ENCODE peak calls at places on chromosome 7, in seven cellular contexts. One of them, this sample, is unnamed.

GRCh38 chr7:92751902-92752901 is 84.2 kb downstream of the CDK6 start:
- DNase-seq in H1: no peak
- DNase-seq in tibial artery: no peak
- DNase-seq in body of pancreas: no peak
- DNase-seq in CD8-positive, alpha-beta memory T cell: no peak
- DNase-seq in foreskin fibroblast: peak
- DNase-seq in lower lobe of right lung: no peak
- DNase-seq in this sample: peak

GRCh38 chr7:35037526-35038339 is 448 bp upstream of the DPY19L1 start:
- DNase-seq in H1: peak
- DNase-seq in tibial artery: peak
- DNase-seq in body of pancreas: peak
- DNase-seq in CD8-positive, alpha-beta memory T cell: peak
- DNase-seq in foreskin fibroblast: peak
- DNase-seq in lower lobe of right lung: peak
- DNase-seq in this sample: peak

GRCh38 chr7:1956611-1957470 is 275.9 kb downstream of the MAD1L1 start:
- DNase-seq in H1: no peak
- DNase-seq in tibial artery: no peak
- DNase-seq in body of pancreas: no peak
- DNase-seq in CD8-positive, alpha-beta memory T cell: no peak
- DNase-seq in foreskin fibroblast: no peak
- DNase-seq in lower lobe of right lung: no peak
- DNase-seq in this sample: no peak

GRCh38 chr7:47826754-47827153 is 121.5 kb downstream of the PKD1L1 start:
- DNase-seq in H1: no peak
- DNase-seq in tibial artery: no peak
- DNase-seq in body of pancreas: no peak
- DNase-seq in CD8-positive, alpha-beta memory T cell: no peak
- DNase-seq in foreskin fibroblast: no peak
- DNase-seq in lower lobe of right lung: no peak
- DNase-seq in this sample: peak

GRCh38 chr7:47428052-47428779 is 153.7 kb downstream of the TNS3 start:
- DNase-seq in H1: no peak
- DNase-seq in tibial artery: no peak
- DNase-seq in body of pancreas: no peak
- DNase-seq in CD8-positive, alpha-beta memory T cell: no peak
- DNase-seq in foreskin fibroblast: no peak
- DNase-seq in lower lobe of right lung: no peak
- DNase-seq in this sample: no peak

GRCh38 chr7:96931891-96932290 is 73.5 kb upstream of the DLX6 start:
- DNase-seq in H1: no peak
- DNase-seq in tibial artery: no peak
- DNase-seq in body of pancreas: no peak
- DNase-seq in CD8-positive, alpha-beta memory T cell: no peak
- DNase-seq in foreskin fibroblast: no peak
- DNase-seq in lower lobe of right lung: no peak
- DNase-seq in this sample: no peak

GRCh38 chr7:48366096-48366495 is 194.8 kb downstream of the ABCA13 start:
- DNase-seq in H1: no peak
- DNase-seq in tibial artery: no peak
- DNase-seq in body of pancreas: no peak
- DNase-seq in CD8-positive, alpha-beta memory T cell: no peak
- DNase-seq in foreskin fibroblast: no peak
- DNase-seq in lower lobe of right lung: no peak
- DNase-seq in this sample: no peak

GRCh38 chr7:12422449-12423320 is 19.0 kb upstream of the VWDE start:
- DNase-seq in H1: no peak
- DNase-seq in tibial artery: no peak
- DNase-seq in body of pancreas: no peak
- DNase-seq in CD8-positive, alpha-beta memory T cell: no peak
- DNase-seq in foreskin fibroblast: peak
- DNase-seq in lower lobe of right lung: no peak
- DNase-seq in this sample: no peak

GRCh38 chr7:46626261-46627037 is 705.4 kb upstream of the IGFBP3 start:
- DNase-seq in H1: no peak
- DNase-seq in tibial artery: no peak
- DNase-seq in body of pancreas: no peak
- DNase-seq in CD8-positive, alpha-beta memory T cell: no peak
- DNase-seq in foreskin fibroblast: no peak
- DNase-seq in lower lobe of right lung: no peak
- DNase-seq in this sample: no peak

GRCh38 chr7:23759556-23760391 is 49.8 kb downstream of the STK31 start:
- DNase-seq in H1: no peak
- DNase-seq in tibial artery: no peak
- DNase-seq in body of pancreas: peak
- DNase-seq in CD8-positive, alpha-beta memory T cell: no peak
- DNase-seq in foreskin fibroblast: no peak
- DNase-seq in lower lobe of right lung: no peak
- DNase-seq in this sample: no peak

GRCh38 chr7:94295805-94296204 is 98.9 kb upstream of the COL1A2 start:
- DNase-seq in H1: no peak
- DNase-seq in tibial artery: no peak
- DNase-seq in body of pancreas: no peak
- DNase-seq in CD8-positive, alpha-beta memory T cell: no peak
- DNase-seq in foreskin fibroblast: peak
- DNase-seq in lower lobe of right lung: no peak
- DNase-seq in this sample: peak

GRCh38 chr7:74272305-74273038 is 16.7 kb upstream of the CLIP2 start:
- DNase-seq in H1: no peak
- DNase-seq in tibial artery: peak
- DNase-seq in body of pancreas: peak
- DNase-seq in CD8-positive, alpha-beta memory T cell: no peak
- DNase-seq in foreskin fibroblast: peak
- DNase-seq in lower lobe of right lung: peak
- DNase-seq in this sample: peak

GRCh38 chr7:121994625-121995410 is 121.9 kb downstream of the PTPRZ1 start:
- DNase-seq in H1: peak
- DNase-seq in tibial artery: peak
- DNase-seq in body of pancreas: peak
- DNase-seq in CD8-positive, alpha-beta memory T cell: no peak
- DNase-seq in foreskin fibroblast: peak
- DNase-seq in lower lobe of right lung: no peak
- DNase-seq in this sample: peak

GRCh38 chr7:78081888-78082287 is 283.3 kb downstream of the PHTF2 start:
- DNase-seq in H1: no peak
- DNase-seq in tibial artery: no peak
- DNase-seq in body of pancreas: no peak
- DNase-seq in CD8-positive, alpha-beta memory T cell: no peak
- DNase-seq in foreskin fibroblast: no peak
- DNase-seq in lower lobe of right lung: no peak
- DNase-seq in this sample: no peak

GRCh38 chr7:151103973-151104372 is 17.7 kb downstream of the AGAP3 start:
- DNase-seq in H1: no peak
- DNase-seq in tibial artery: no peak
- DNase-seq in body of pancreas: no peak
- DNase-seq in CD8-positive, alpha-beta memory T cell: no peak
- DNase-seq in foreskin fibroblast: no peak
- DNase-seq in lower lobe of right lung: no peak
- DNase-seq in this sample: no peak

GRCh38 chr7:84536256-84536870 is 341.8 kb upstream of the SEMA3A start:
- DNase-seq in H1: no peak
- DNase-seq in tibial artery: no peak
- DNase-seq in body of pancreas: no peak
- DNase-seq in CD8-positive, alpha-beta memory T cell: no peak
- DNase-seq in foreskin fibroblast: no peak
- DNase-seq in lower lobe of right lung: no peak
- DNase-seq in this sample: peak

GRCh38 chr7:86932038-86932512 is 127.4 kb downstream of the ELAPOR2 start:
- DNase-seq in H1: no peak
- DNase-seq in tibial artery: peak
- DNase-seq in body of pancreas: peak
- DNase-seq in CD8-positive, alpha-beta memory T cell: no peak
- DNase-seq in foreskin fibroblast: peak
- DNase-seq in lower lobe of right lung: no peak
- DNase-seq in this sample: peak

GRCh38 chr7:71846160-71846559 is 566.0 kb downstream of the CALN1 start:
- DNase-seq in H1: no peak
- DNase-seq in tibial artery: no peak
- DNase-seq in body of pancreas: no peak
- DNase-seq in CD8-positive, alpha-beta memory T cell: no peak
- DNase-seq in foreskin fibroblast: no peak
- DNase-seq in lower lobe of right lung: no peak
- DNase-seq in this sample: no peak

GRCh38 chr7:111639894-111640293 is 77.6 kb upstream of the IMMP2L start:
- DNase-seq in H1: no peak
- DNase-seq in tibial artery: no peak
- DNase-seq in body of pancreas: no peak
- DNase-seq in CD8-positive, alpha-beta memory T cell: no peak
- DNase-seq in foreskin fibroblast: peak
- DNase-seq in lower lobe of right lung: no peak
- DNase-seq in this sample: peak

GRCh38 chr7:106372595-106373318 is 88.0 kb upstream of the NAMPT start:
- DNase-seq in H1: no peak
- DNase-seq in tibial artery: no peak
- DNase-seq in body of pancreas: no peak
- DNase-seq in CD8-positive, alpha-beta memory T cell: no peak
- DNase-seq in foreskin fibroblast: no peak
- DNase-seq in lower lobe of right lung: no peak
- DNase-seq in this sample: peak

GRCh38 chr7:27066148-27066547 is 29.7 kb downstream of the HOXA1 start:
- DNase-seq in H1: no peak
- DNase-seq in tibial artery: no peak
- DNase-seq in body of pancreas: no peak
- DNase-seq in CD8-positive, alpha-beta memory T cell: no peak
- DNase-seq in foreskin fibroblast: peak
- DNase-seq in lower lobe of right lung: no peak
- DNase-seq in this sample: peak

GRCh38 chr7:55965805-55966421 is 1.5 kb downstream of the NIPSNAP2 start:
- DNase-seq in H1: no peak
- DNase-seq in tibial artery: no peak
- DNase-seq in body of pancreas: peak
- DNase-seq in CD8-positive, alpha-beta memory T cell: no peak
- DNase-seq in foreskin fibroblast: peak
- DNase-seq in lower lobe of right lung: no peak
- DNase-seq in this sample: peak
- H3K4me3 ChIP-seq in H1: peak
- H3K4me3 ChIP-seq in tibial artery: no peak
- H3K4me3 ChIP-seq in body of pancreas: no peak
- H3K4me3 ChIP-seq in CD8-positive, alpha-beta memory T cell: no peak
- H3K4me3 ChIP-seq in foreskin fibroblast: peak
- H3K4me3 ChIP-seq in lower lobe of right lung: peak
- H3K4me3 ChIP-seq in this sample: peak

DNA sequence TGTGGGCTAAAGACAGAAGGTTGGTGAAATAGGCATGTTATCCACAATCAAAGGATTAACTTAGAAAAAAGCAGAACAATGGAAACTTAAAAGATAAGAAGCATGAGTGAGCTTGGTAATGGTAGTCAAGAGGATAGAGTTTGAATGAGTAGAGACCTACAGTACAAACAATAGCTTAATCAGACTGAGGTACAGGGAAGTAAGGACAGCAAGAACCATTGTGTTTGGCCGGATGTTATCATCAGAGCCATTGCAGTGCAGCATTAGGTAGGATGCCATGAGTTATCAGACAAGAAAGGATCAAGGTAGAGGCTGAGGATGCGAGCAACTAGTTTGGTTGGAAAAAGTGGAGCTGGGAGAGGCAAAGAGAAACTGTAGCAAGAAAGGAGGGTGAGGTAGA is 353.3 kb upstream of the VSTM2A start:
- DNase-seq in H1: no peak
- DNase-seq in tibial artery: no peak
- DNase-seq in body of pancreas: no peak
- DNase-seq in CD8-positive, alpha-beta memory T cell: no peak
- DNase-seq in foreskin fibroblast: no peak
- DNase-seq in lower lobe of right lung: no peak
- DNase-seq in this sample: no peak
- H3K4me3 ChIP-seq in H1: peak
- H3K4me3 ChIP-seq in tibial artery: no peak
- H3K4me3 ChIP-seq in body of pancreas: no peak
- H3K4me3 ChIP-seq in CD8-positive, alpha-beta memory T cell: no peak
- H3K4me3 ChIP-seq in foreskin fibroblast: no peak
- H3K4me3 ChIP-seq in lower lobe of right lung: no peak
- H3K4me3 ChIP-seq in this sample: no peak

DNA sequence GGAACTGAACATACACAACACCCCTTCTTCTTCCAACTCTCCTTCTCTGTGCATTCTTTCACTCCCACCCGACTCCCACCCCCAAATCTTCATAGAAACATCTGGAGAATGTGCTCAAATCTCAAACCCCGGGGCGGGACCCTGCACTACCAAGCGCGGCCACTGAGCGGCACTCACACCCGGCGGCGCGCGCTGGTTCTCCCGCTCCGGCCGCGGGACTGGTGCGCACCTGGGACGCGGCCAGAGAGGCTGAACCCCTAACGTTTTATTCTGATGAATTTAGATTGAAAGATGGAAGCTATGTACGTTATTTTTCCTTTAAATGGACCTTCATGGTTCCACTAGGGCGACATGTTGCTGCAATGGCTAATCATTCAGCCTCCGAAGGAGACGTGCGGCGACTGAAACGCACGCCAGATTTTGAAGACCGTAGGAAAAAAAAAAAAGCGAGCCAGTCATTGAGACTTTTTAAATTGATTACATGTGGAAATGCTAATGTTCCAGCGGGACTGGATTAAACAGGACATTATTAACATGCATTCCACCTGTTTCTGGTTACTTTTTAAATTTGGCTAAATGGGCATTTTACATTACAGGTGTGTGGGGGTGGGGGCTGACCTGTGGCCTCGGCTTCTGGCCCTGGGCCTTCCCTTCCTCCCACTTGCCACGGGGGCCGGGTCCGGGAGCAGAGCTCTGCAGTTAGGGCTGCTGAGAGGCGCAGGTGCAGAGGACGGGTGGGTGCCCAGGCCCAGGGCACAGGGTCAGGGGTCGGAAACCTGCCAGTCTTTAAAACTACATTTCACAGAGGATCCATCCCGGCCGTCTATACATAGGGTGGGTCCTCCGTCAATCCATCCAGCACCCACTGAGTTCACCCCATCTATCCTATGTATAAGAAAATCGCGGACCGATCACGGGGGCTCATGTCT is 106.8 kb upstream of the INSIG1 start:
- DNase-seq in H1: no peak
- DNase-seq in tibial artery: no peak
- DNase-seq in body of pancreas: peak
- DNase-seq in CD8-positive, alpha-beta memory T cell: peak
- DNase-seq in foreskin fibroblast: peak
- DNase-seq in lower lobe of right lung: peak
- DNase-seq in this sample: no peak
- H3K4me3 ChIP-seq in H1: peak
- H3K4me3 ChIP-seq in tibial artery: no peak
- H3K4me3 ChIP-seq in body of pancreas: no peak
- H3K4me3 ChIP-seq in CD8-positive, alpha-beta memory T cell: no peak
- H3K4me3 ChIP-seq in foreskin fibroblast: peak
- H3K4me3 ChIP-seq in lower lobe of right lung: no peak
- H3K4me3 ChIP-seq in this sample: no peak

DNA sequence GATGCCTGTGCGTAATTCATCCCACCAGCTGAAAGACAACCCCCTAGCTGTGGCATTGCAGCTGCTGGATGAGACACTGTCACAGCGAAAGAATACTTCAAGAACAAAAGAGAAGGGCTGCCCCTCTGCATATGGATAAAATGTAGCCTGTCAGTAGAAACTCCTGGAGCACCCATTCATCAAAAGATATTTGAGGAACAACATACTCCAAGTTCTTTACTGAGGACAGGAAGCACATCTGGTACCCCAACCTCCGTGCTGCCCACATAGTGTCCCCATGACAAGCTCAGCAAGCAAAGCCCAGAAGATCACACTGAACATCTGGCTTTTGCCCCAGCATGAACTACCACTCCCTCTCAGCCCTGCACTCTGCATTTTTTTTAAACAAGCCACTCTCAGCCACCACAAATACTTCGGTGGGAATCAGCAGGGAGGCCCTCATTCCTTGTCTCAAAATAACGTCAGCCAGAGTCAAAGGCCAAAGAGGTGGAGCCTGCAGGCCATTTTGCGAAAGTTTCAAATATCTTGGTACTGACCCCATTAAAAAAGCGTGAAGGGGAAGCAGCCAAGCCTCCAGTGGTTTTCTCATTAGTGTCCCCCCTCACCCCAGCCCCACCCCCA is 1.7 kb downstream of the CREB3L2 start:
- DNase-seq in H1: no peak
- DNase-seq in tibial artery: peak
- DNase-seq in body of pancreas: peak
- DNase-seq in CD8-positive, alpha-beta memory T cell: no peak
- DNase-seq in foreskin fibroblast: peak
- DNase-seq in lower lobe of right lung: no peak
- DNase-seq in this sample: peak
- H3K4me3 ChIP-seq in H1: peak
- H3K4me3 ChIP-seq in tibial artery: peak
- H3K4me3 ChIP-seq in body of pancreas: peak
- H3K4me3 ChIP-seq in CD8-positive, alpha-beta memory T cell: peak
- H3K4me3 ChIP-seq in foreskin fibroblast: peak
- H3K4me3 ChIP-seq in lower lobe of right lung: peak
- H3K4me3 ChIP-seq in this sample: peak

This sample was measured in fibroblast of villous mesenchyme.